ENCODE peak calls at places on chromosomes 6 and 20, in four cellular contexts. A is MM.1S, B is neural progenitor cell, E is GM23248. F is an unnamed sample.

GRCh38 chr6:158635427-158636073 is 9.0 kb downstream of the DYNLT1 start:
- DNase-seq in E (no peak), B (no peak), A (no peak), F (no peak)

GRCh38 chr20:15138548-15139126 is 801.2 kb upstream of the FLRT3 start:
- DNase-seq in E (no peak), A (no peak), B (no peak), F (no peak)

GRCh38 chr6:5087389-5087788 is 2.2 kb downstream of the PPP1R3G start:
- DNase-seq in E (no peak), B (peak; percentile 69), A (no peak), F (no peak)

GRCh38 chr6:163231356-163232014 is 183.0 kb upstream of the QKI start:
- DNase-seq in E (no peak), B (no peak), A (peak; percentile 52), F (no peak)

GRCh38 chr6:30770592-30770991 is 26.2 kb upstream of the IER3 start:
- DNase-seq in B (no peak), E (no peak), A (no peak), F (no peak)

GRCh38 chr6:82712826-82713225 is 349.2 kb downstream of the TPBG start:
- DNase-seq in E (peak; percentile 32), B (no peak), A (peak; percentile 9), F (no peak)

GRCh38 chr6:90103056-90103793 is 193.4 kb downstream of the BACH2 start:
- DNase-seq in E (no peak), B (no peak), A (peak; percentile 63), F (no peak)

GRCh38 chr6:39256294-39256693 is 27.0 kb upstream of the KCNK5 start:
- DNase-seq in A (no peak), B (no peak), E (no peak), F (no peak)

GRCh38 chr6:130466744-130467052 is 100.9 kb downstream of the TMEM200A start:
- DNase-seq in B (no peak), E (peak; percentile 32), A (no peak), F (no peak)

GRCh38 chr20:4383966-4384365 is 337.7 kb upstream of the PRND start:
- DNase-seq in B (no peak), A (no peak), E (peak; percentile 73), F (no peak)

GRCh38 chr20:64152906-64153305 is 11.3 kb upstream of the MYT1 start:
- DNase-seq in A (no peak), E (no peak), B (no peak), F (no peak)

GRCh38 chr6:38127284-38127683 is 307.8 kb downstream of the ZFAND3 start:
- DNase-seq in B (no peak), E (no peak), A (no peak), F (no peak)

GRCh38 chr6:162541019-162541601 is 186.5 kb downstream of the PRKN start:
- DNase-seq in B (no peak), A (no peak), E (no peak), F (no peak)

GRCh38 chr6:64505312-64505711 is 869.7 kb downstream of the PHF3 start:
- DNase-seq in A (no peak), B (peak; percentile 65), E (peak; percentile 10), F (no peak)

GRCh38 chr6:19845271-19846046 is 8.3 kb downstream of the ID4 start:
- DNase-seq in A (no peak), B (no peak), E (peak; percentile 23), F (no peak)

GRCh38 chr6:30781697-30782424 is 37.5 kb upstream of the IER3 start:
- DNase-seq in A (no peak), B (no peak), E (peak; percentile 97), F (peak; percentile 86)

GRCh38 chr6:17478223-17478907 is 85.0 kb downstream of the CAP2 start:
- DNase-seq in E (no peak), B (no peak), A (no peak), F (peak; percentile 7)
- H3K27ac ChIP-seq in E (no peak overlapping the region), B (no peak overlapping the region), A (no peak overlapping the region), F (no peak overlapping the region)

GRCh38 chr20:59120491-59120890 is 43.1 kb upstream of the ZNF831 start:
- DNase-seq in B (no peak), A (no peak), E (no peak), F (no peak)
- H2AFZ ChIP-seq in B (no peak overlapping the region), A (no peak overlapping the region), E (no peak overlapping the region), F (no peak overlapping the region)

DNA sequence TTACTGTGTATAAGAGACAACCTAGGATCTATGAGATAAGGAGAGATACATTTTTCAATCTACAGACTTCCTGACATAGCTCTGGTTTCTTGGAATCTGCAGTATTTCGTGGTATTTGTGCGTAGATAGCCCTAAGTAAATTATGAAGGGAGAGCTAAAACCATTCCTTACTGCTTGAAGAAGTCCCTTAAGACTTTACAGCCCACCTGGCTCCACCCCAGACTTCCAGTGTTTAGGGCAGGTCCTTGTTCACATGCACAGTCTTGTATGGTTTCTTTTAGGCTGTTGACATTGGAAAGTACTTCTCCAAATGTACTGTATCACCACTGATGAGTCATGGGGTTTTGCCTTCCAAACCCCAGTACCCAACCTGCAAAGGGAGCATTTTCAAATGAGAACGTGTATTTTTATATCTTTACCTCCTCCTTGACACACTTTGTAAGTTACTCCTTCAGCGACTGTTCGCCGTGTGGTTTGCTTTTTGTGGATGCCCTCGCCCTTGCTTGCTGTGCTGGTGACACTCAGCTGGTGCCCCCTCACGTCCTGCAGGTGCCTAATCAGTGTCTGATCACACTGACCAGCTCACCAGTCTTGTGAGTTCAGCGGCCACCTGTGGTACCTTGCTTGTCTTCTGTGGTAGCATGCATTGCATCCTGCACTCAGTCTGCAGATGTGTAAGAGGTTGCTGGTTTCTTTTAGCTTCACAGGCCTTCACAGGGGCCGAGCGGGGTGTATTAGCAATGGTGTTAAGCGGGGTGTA is 73.3 kb downstream of the IGF2R start:
- DNase-seq in A (no peak), B (no peak), E (peak; percentile 79), F (no peak)
- H3K27ac ChIP-seq in A (no peak overlapping the region), B (no peak overlapping the region), E (peak overlapping the region; percentile 73), F (no peak overlapping the region)

GRCh38 chr20:60253471-60253870 is 295.2 kb downstream of the CDH26 start:
- DNase-seq in A (no peak), B (no peak), E (no peak), F (no peak)

GRCh38 chr20:60252866-60253265 is 294.6 kb downstream of the CDH26 start:
- DNase-seq in A (no peak), E (no peak), B (no peak), F (no peak)

GRCh38 chr20:60249436-60249835 is 291.2 kb downstream of the CDH26 start:
- DNase-seq in E (peak; percentile 97), B (no peak), A (no peak), F (no peak)

GRCh38 chr20:60246751-60247150 is 288.5 kb downstream of the CDH26 start:
- DNase-seq in A (no peak), E (no peak), B (no peak), F (no peak)

DNA sequence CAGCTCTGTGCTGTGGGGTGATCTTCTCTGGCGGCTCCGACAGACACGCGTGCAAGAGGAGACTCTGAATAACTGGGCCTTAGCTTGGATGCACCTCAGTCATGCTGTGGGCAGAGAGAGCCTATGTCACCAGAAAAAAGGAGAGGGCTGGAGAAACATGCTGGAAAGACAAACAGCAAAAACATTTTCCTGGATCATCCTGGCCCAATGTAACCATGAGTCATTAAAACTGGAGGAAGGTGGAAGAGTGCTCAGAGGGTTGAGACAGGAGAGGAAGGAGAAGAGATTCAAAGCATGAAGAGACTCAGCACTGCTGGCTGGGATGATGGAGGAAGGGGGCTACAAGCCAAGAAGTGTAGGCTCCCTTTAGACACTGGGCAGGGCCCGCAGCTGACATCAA is 292.0 kb downstream of the CDH26 start:
- DNase-seq in B (no peak), A (no peak), E (peak; percentile 35), F (no peak)
- H2AFZ ChIP-seq in B (no peak overlapping the region), A (no peak overlapping the region), E (no peak overlapping the region), F (no peak overlapping the region)

GRCh38 chr6:26501482-26501986 is 1.4 kb downstream of the BTN1A1 start:
- DNase-seq in A (no peak), E (peak; percentile 67), B (peak; percentile 66), F (peak; percentile 8)
- H3K27ac ChIP-seq in A (no peak overlapping the region), E (no peak overlapping the region), B (no peak overlapping the region), F (no peak overlapping the region)

GRCh38 chr6:165664553-165665383 is 1.7 kb upstream of the PDE10A start:
- DNase-seq in B (peak; percentile 66), E (no peak), A (no peak), F (no peak)
- H2AFZ ChIP-seq in B (no peak overlapping the region), E (no peak overlapping the region), A (no peak overlapping the region), F (peak overlapping the region; percentile 68)

GRCh38 chr6:25005010-25005409 is 69.2 kb upstream of the RIPOR2 start:
- DNase-seq in A (no peak), E (no peak), B (no peak), F (no peak)
- H3K27ac ChIP-seq in A (no peak overlapping the region), E (no peak overlapping the region), B (no peak overlapping the region), F (no peak overlapping the region)

DNA sequence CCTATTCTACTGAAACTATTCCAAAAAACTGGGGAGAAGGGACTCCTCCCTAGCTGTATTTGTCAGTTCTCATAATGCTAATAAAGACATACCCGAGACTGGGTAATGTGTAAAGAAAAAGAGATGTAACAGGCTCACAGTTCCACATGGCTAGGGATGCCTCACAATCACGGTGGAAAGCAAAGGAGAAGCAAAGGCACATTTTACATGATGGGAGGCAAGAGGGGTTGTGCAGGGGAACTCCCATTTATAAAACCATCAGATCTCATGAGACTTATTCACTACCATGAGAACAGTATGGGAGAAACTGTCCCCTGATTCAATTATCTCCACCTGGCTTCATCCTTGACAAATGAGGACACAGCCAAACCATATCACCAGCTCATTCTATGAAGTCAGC is 111.2 kb upstream of the RIPOR2 start:
- DNase-seq in E (no peak), B (no peak), A (no peak), F (no peak)
- H2AFZ ChIP-seq in E (no peak overlapping the region), B (no peak overlapping the region), A (no peak overlapping the region), F (no peak overlapping the region)

DNA sequence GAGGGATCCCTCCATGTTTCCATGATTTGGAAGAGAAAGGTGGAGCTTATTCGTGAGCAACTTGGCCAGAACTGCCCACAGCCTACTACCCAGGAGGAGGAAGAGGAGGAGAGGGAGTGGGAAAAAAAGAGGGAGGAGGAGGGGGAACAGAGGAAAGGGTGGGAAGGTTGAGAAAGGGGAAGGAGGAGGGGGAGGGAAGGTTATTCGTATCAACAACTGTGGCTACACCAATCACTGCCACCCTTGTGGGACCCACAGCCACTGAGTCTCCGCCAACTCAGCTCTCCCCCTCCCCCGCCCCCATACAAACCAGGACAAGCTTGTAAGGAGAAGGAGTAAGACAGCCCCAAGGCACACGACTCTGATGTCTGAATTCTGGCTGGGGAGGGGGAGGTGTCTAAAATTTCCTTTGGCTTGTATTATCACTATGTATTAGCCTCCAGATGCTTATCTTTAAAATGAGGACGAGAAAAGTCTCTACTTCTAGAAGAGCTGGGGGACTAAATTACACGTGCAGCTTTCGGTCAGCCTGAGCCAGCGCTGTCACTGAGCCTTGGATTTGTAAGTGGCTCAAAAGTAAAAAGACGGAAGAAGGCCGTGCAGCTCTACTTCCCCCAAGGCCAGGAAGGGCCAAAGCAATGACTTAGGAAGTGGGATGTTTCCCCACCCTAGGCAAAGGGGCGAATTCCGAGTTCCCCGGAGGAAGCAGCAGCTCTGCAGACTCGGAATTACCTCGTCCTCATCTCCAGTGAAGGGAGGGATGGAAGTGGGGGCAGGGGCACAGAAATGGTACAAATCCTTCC is 1.0 kb downstream of the FKBP1A start:
- DNase-seq in E (peak; percentile 48), A (no peak), B (peak; percentile 32), F (peak; percentile 94)
- H3K27ac ChIP-seq in E (peak overlapping the region; percentile 48), A (no peak overlapping the region), B (no peak overlapping the region), F (peak overlapping the region; percentile 90)